ENCODE peak calls at places on chromosome 2, in nine cellular contexts. Y is CD8-positive, alpha-beta memory T cell; X is activated CD8-positive, alpha-beta memory T cell treated with anti-CD3 and anti-CD28 coated beads, Interleukin-2, amount 50 U/mL, for 4 hours; W is GM12865; M is foreskin melanocyte; N is HCEC 1CT; F is aorta; J is cerebellum; B is pulmonary artery endothelial cell. L is an unnamed sample.

GRCh38 chr2:73072416-73072815 is 904 bp upstream of the SFXN5 start:
- DNase-seq in Y (no peak), X (no peak), M (no peak), N (no peak), J (no peak), W (no peak), F (no peak), B (no peak), L (no peak)

GRCh38 chr2:96103906-96104861 is 12.2 kb downstream of the ADRA2B start:
- DNase-seq in J (no peak), M (no peak), B (no peak), N (no peak), X (peak), F (peak), W (no peak), Y (no peak), L (no peak)

GRCh38 chr2:127479866-127480743 is 46.2 kb downstream of the IWS1 start:
- DNase-seq in B (no peak), F (no peak), J (no peak), X (no peak), M (no peak), W (no peak), Y (no peak), N (no peak), L (no peak)

GRCh38 chr2:190404487-190404886 is 3.7 kb upstream of the MFSD6 start:
- DNase-seq in Y (no peak), X (no peak), N (no peak), B (no peak), M (no peak), F (no peak), J (no peak), W (no peak), L (no peak)

GRCh38 chr2:167132066-167132465 is 243.8 kb downstream of the XIRP2 start:
- DNase-seq in J (no peak), B (no peak), Y (no peak), W (no peak), X (no peak), M (no peak), F (no peak), N (no peak), L (no peak)

GRCh38 chr2:20264629-20265028 is 39.7 kb upstream of the SDC1 start:
- DNase-seq in Y (no peak), F (no peak), N (no peak), X (no peak), B (no peak), M (no peak), J (no peak), W (no peak), L (no peak)

GRCh38 chr2:6880200-6880733 is 2.7 kb downstream of the RSAD2 start:
- DNase-seq in B (no peak), X (no peak), M (no peak), W (no peak), F (no peak), N (no peak), J (no peak), Y (no peak), L (no peak)

GRCh38 chr2:128522829-128523228 is 204.2 kb upstream of the HS6ST1 start:
- DNase-seq in J (no peak), W (no peak), X (no peak), N (no peak), F (no peak), M (no peak), B (no peak), Y (no peak), L (no peak)

GRCh38 chr2:30527859-30528258 is 80.8 kb downstream of the LCLAT1 start:
- DNase-seq in N (peak), J (no peak), F (no peak), Y (no peak), M (no peak), W (no peak), B (no peak), X (no peak), L (no peak)

GRCh38 chr2:143481231-143481613 is 352.0 kb downstream of the ARHGAP15 start:
- DNase-seq in B (no peak), W (no peak), M (no peak), X (no peak), Y (no peak), J (no peak), N (no peak), F (no peak), L (no peak)

GRCh38 chr2:211823886-211824479 is 714.6 kb downstream of the ERBB4 start:
- DNase-seq in J (no peak), M (no peak), N (no peak), B (no peak), Y (no peak), F (no peak), W (no peak), X (no peak), L (no peak)

GRCh38 chr2:191462370-191462769 is 215.6 kb upstream of the NABP1 start:
- DNase-seq in M (no peak), N (no peak), W (no peak), B (no peak), Y (no peak), X (no peak), F (no peak), J (no peak), L (no peak)

GRCh38 chr2:208671312-208671711 is 264.7 kb downstream of the PTH2R start:
- DNase-seq in N (no peak), W (no peak), J (no peak), F (no peak), M (no peak), Y (no peak), X (no peak), B (no peak), L (no peak)

GRCh38 chr2:172046080-172046678 is 39.1 kb upstream of the DLX1 start:
- DNase-seq in F (no peak), X (no peak), M (no peak), W (no peak), Y (no peak), J (no peak), B (no peak), N (no peak), L (no peak)

GRCh38 chr2:9360701-9361100 is 62.6 kb downstream of the ITGB1BP1 start:
- DNase-seq in X (no peak), M (no peak), F (no peak), Y (no peak), B (no peak), J (no peak), N (peak), W (no peak), L (no peak)

GRCh38 chr2:40303746-40304145 is 148.1 kb downstream of the SLC8A1 start:
- DNase-seq in X (no peak), B (no peak), M (no peak), F (no peak), J (no peak), N (no peak), Y (no peak), W (no peak), L (no peak)

GRCh38 chr2:239223029-239223329 is 177.8 kb downstream of the HDAC4 start:
- DNase-seq in Y (no peak), J (no peak), N (peak), X (no peak), W (no peak), M (no peak), F (no peak), B (no peak), L (no peak)

GRCh38 chr2:204012081-204012653 is 75.6 kb downstream of the ICOS start:
- DNase-seq in F (no peak), X (no peak), W (no peak), M (peak), B (no peak), Y (no peak), N (no peak), J (no peak), L (no peak)

GRCh38 chr2:83602753-83603152 is 856.3 kb downstream of the SUCLG1 start:
- DNase-seq in F (no peak), N (no peak), W (no peak), X (no peak), M (no peak), J (no peak), B (no peak), Y (no peak), L (no peak)

GRCh38 chr2:181715033-181715630 is 34.8 kb upstream of the NEUROD1 start:
- DNase-seq in Y (peak), W (peak), N (peak), F (no peak), B (peak), X (peak), M (peak), J (peak), L (peak)

GRCh38 chr2:24421668-24422067 is 61.3 kb upstream of the ITSN2 start:
- DNase-seq in Y (peak), F (no peak), W (peak), X (peak), B (peak), J (no peak), N (peak), M (peak), L (no peak)

GRCh38 chr2:176553685-176554106 is 284.5 kb downstream of the MTX2 start:
- DNase-seq in Y (no peak), N (peak), J (peak), W (peak), M (peak), F (peak), B (peak), X (peak), L (peak)

GRCh38 chr2:207887570-207887969 is 117.9 kb upstream of the FZD5 start:
- DNase-seq in W (no peak), N (no peak), X (no peak), M (no peak), J (no peak), F (no peak), B (no peak), Y (no peak), L (no peak)

GRCh38 chr2:160229591-160229990 is 29.5 kb upstream of the ITGB6 start:
- DNase-seq in B (no peak), M (no peak), Y (no peak), X (no peak), N (peak), W (no peak), F (no peak), J (no peak), L (no peak)

GRCh38 chr2:216299588-216299987 is 72.7 kb downstream of the MARCHF4 start:
- DNase-seq in F (no peak), Y (no peak), X (no peak), B (no peak), N (no peak), W (no peak), J (no peak), M (no peak), L (no peak)

GRCh38 chr2:167794554-167795255 is 452.7 kb downstream of the STK39 start:
- DNase-seq in B (no peak), X (no peak), N (no peak), Y (no peak), W (no peak), M (no peak), J (no peak), F (no peak), L (no peak)

GRCh38 chr2:62774555-62775366 is 69.2 kb downstream of the EHBP1 start:
- DNase-seq in W (peak), N (peak), M (peak), Y (no peak), J (peak), F (no peak), B (no peak), X (no peak), L (no peak)

GRCh38 chr2:169768262-169768995 is 30.2 kb upstream of the SSB start:
- DNase-seq in M (no peak), Y (peak), F (peak), X (peak), J (no peak), N (no peak), W (peak), B (no peak), L (peak)

GRCh38 chr2:120589782-120590608 is 145.7 kb upstream of the GLI2 start:
- DNase-seq in M (no peak), J (no peak), Y (no peak), W (no peak), X (no peak), F (no peak), B (peak), N (peak), L (no peak)

GRCh38 chr2:123840614-123841013 is 184.5 kb upstream of the CNTNAP5 start:
- DNase-seq in B (no peak), Y (no peak), X (no peak), J (no peak), N (no peak), M (no peak), F (no peak), W (no peak), L (no peak)

GRCh38 chr2:109348645-109349554 is 219.9 kb downstream of the SH3RF3 start:
- DNase-seq in Y (peak), N (no peak), M (no peak), X (no peak), B (no peak), J (no peak), W (peak), F (no peak), L (peak)

GRCh38 chr2:66508358-66509071 is 73.6 kb downstream of the MEIS1 start:
- DNase-seq in W (no peak), M (no peak), B (no peak), X (no peak), J (no peak), N (peak), F (no peak), Y (no peak), L (no peak)

GRCh38 chr2:130759906-130760753 is 4.8 kb downstream of the AMER3 start:
- DNase-seq in M (no peak), Y (no peak), N (no peak), J (peak), F (no peak), X (no peak), B (no peak), W (no peak), L (no peak)

GRCh38 chr2:126543081-126543480 is 112.9 kb upstream of the GYPC start:
- DNase-seq in B (no peak), M (no peak), Y (no peak), W (no peak), J (no peak), N (no peak), X (no peak), F (no peak), L (no peak)

GRCh38 chr2:169480079-169480465 is 778 bp downstream of the BBS5 start:
- DNase-seq in B (no peak), Y (no peak), F (no peak), X (no peak), N (no peak), J (no peak), M (peak), W (no peak), L (no peak)

L was measured in T-helper 1 cell.